ENCODE peak calls at places on chromosomes 13 and 19, in five cellular contexts. One of them, this sample, is unnamed.
A peak's percentile ranks its signal among the peaks of the same experiment; 100 is the strongest.

GRCh38 chr19:10270180-10270615 is 722 bp upstream of the ICAM1 start:
- DNase-seq in stimulated activated CD8-positive, alpha-beta memory T cell treated with anti-CD3 and anti-CD28 coated beads, Interleukin-7, amount 100 ng/mL, for 1 hour: no peak
- DNase-seq in NCI-H510A: no peak
- DNase-seq in GOT3: no peak
- DNase-seq in activated T-helper 1 cell treated with anti-CD3 and anti-CD28 coated beads, Interleukin-12 subunit alpha, Interleukin-12 subunit beta, Interleukin-2, Interleukin-4 antibody, amounts not matched to agents 30 ng/mL and 10 ng/mL and 1 ng/mL, durations not matched to agents 14 hours and 24 hours and 36 hours: peak; percentile 80
- DNase-seq in this sample: no peak

GRCh38 chr19:42563352-42564210 is 31.1 kb downstream of the CEACAM8 start:
- DNase-seq in activated T-helper 1 cell treated with anti-CD3 and anti-CD28 coated beads, Interleukin-12 subunit alpha, Interleukin-12 subunit beta, Interleukin-2, Interleukin-4 antibody, amounts not matched to agents 30 ng/mL and 10 ng/mL and 1 ng/mL, durations not matched to agents 14 hours and 24 hours and 36 hours: no peak
- DNase-seq in stimulated activated CD8-positive, alpha-beta memory T cell treated with anti-CD3 and anti-CD28 coated beads, Interleukin-7, amount 100 ng/mL, for 1 hour: no peak
- DNase-seq in NCI-H510A: no peak
- DNase-seq in GOT3: no peak
- DNase-seq in this sample: no peak

GRCh38 chr19:2034729-2035589 is 16.1 kb downstream of the MKNK2 start:
- DNase-seq in stimulated activated CD8-positive, alpha-beta memory T cell treated with anti-CD3 and anti-CD28 coated beads, Interleukin-7, amount 100 ng/mL, for 1 hour: no peak
- DNase-seq in activated T-helper 1 cell treated with anti-CD3 and anti-CD28 coated beads, Interleukin-12 subunit alpha, Interleukin-12 subunit beta, Interleukin-2, Interleukin-4 antibody, amounts not matched to agents 30 ng/mL and 10 ng/mL and 1 ng/mL, durations not matched to agents 14 hours and 24 hours and 36 hours: peak; percentile 56
- DNase-seq in NCI-H510A: no peak
- DNase-seq in GOT3: no peak
- DNase-seq in this sample: no peak

GRCh38 chr19:9362905-9363304 is at the start of gene ZNF177:
- DNase-seq in activated T-helper 1 cell treated with anti-CD3 and anti-CD28 coated beads, Interleukin-12 subunit alpha, Interleukin-12 subunit beta, Interleukin-2, Interleukin-4 antibody, amounts not matched to agents 30 ng/mL and 10 ng/mL and 1 ng/mL, durations not matched to agents 14 hours and 24 hours and 36 hours: no peak
- DNase-seq in GOT3: no peak
- DNase-seq in NCI-H510A: no peak
- DNase-seq in stimulated activated CD8-positive, alpha-beta memory T cell treated with anti-CD3 and anti-CD28 coated beads, Interleukin-7, amount 100 ng/mL, for 1 hour: no peak
- DNase-seq in this sample: no peak

GRCh38 chr13:101698400-101698799 is 245.9 kb downstream of the ITGBL1 start:
- DNase-seq in stimulated activated CD8-positive, alpha-beta memory T cell treated with anti-CD3 and anti-CD28 coated beads, Interleukin-7, amount 100 ng/mL, for 1 hour: no peak
- DNase-seq in activated T-helper 1 cell treated with anti-CD3 and anti-CD28 coated beads, Interleukin-12 subunit alpha, Interleukin-12 subunit beta, Interleukin-2, Interleukin-4 antibody, amounts not matched to agents 30 ng/mL and 10 ng/mL and 1 ng/mL, durations not matched to agents 14 hours and 24 hours and 36 hours: no peak
- DNase-seq in NCI-H510A: no peak
- DNase-seq in GOT3: no peak
- DNase-seq in this sample: no peak

GRCh38 chr13:41516166-41516565 is 58.8 kb downstream of the RGCC start:
- DNase-seq in GOT3: no peak
- DNase-seq in activated T-helper 1 cell treated with anti-CD3 and anti-CD28 coated beads, Interleukin-12 subunit alpha, Interleukin-12 subunit beta, Interleukin-2, Interleukin-4 antibody, amounts not matched to agents 30 ng/mL and 10 ng/mL and 1 ng/mL, durations not matched to agents 14 hours and 24 hours and 36 hours: no peak
- DNase-seq in stimulated activated CD8-positive, alpha-beta memory T cell treated with anti-CD3 and anti-CD28 coated beads, Interleukin-7, amount 100 ng/mL, for 1 hour: no peak
- DNase-seq in NCI-H510A: no peak
- DNase-seq in this sample: no peak

GRCh38 chr19:3054265-3054971 is 7.9 kb downstream of the TLE5 start:
- DNase-seq in activated T-helper 1 cell treated with anti-CD3 and anti-CD28 coated beads, Interleukin-12 subunit alpha, Interleukin-12 subunit beta, Interleukin-2, Interleukin-4 antibody, amounts not matched to agents 30 ng/mL and 10 ng/mL and 1 ng/mL, durations not matched to agents 14 hours and 24 hours and 36 hours: no peak
- DNase-seq in GOT3: no peak
- DNase-seq in NCI-H510A: no peak
- DNase-seq in stimulated activated CD8-positive, alpha-beta memory T cell treated with anti-CD3 and anti-CD28 coated beads, Interleukin-7, amount 100 ng/mL, for 1 hour: no peak
- DNase-seq in this sample: no peak

GRCh38 chr19:6963937-6964336 is 57.3 kb downstream of the MBD3L2B start:
- DNase-seq in NCI-H510A: no peak
- DNase-seq in GOT3: no peak
- DNase-seq in stimulated activated CD8-positive, alpha-beta memory T cell treated with anti-CD3 and anti-CD28 coated beads, Interleukin-7, amount 100 ng/mL, for 1 hour: peak; percentile 13
- DNase-seq in activated T-helper 1 cell treated with anti-CD3 and anti-CD28 coated beads, Interleukin-12 subunit alpha, Interleukin-12 subunit beta, Interleukin-2, Interleukin-4 antibody, amounts not matched to agents 30 ng/mL and 10 ng/mL and 1 ng/mL, durations not matched to agents 14 hours and 24 hours and 36 hours: peak; percentile 6
- DNase-seq in this sample: no peak

GRCh38 chr13:48738261-48738755 is 84.6 kb downstream of the CYSLTR2 start:
- DNase-seq in activated T-helper 1 cell treated with anti-CD3 and anti-CD28 coated beads, Interleukin-12 subunit alpha, Interleukin-12 subunit beta, Interleukin-2, Interleukin-4 antibody, amounts not matched to agents 30 ng/mL and 10 ng/mL and 1 ng/mL, durations not matched to agents 14 hours and 24 hours and 36 hours: no peak
- DNase-seq in NCI-H510A: no peak
- DNase-seq in GOT3: no peak
- DNase-seq in stimulated activated CD8-positive, alpha-beta memory T cell treated with anti-CD3 and anti-CD28 coated beads, Interleukin-7, amount 100 ng/mL, for 1 hour: no peak
- DNase-seq in this sample: no peak

GRCh38 chr19:37594982-37595382 is 306 bp downstream of the ZNF540 start:
- DNase-seq in NCI-H510A: no peak
- DNase-seq in activated T-helper 1 cell treated with anti-CD3 and anti-CD28 coated beads, Interleukin-12 subunit alpha, Interleukin-12 subunit beta, Interleukin-2, Interleukin-4 antibody, amounts not matched to agents 30 ng/mL and 10 ng/mL and 1 ng/mL, durations not matched to agents 14 hours and 24 hours and 36 hours: peak; percentile 35
- DNase-seq in GOT3: no peak
- DNase-seq in stimulated activated CD8-positive, alpha-beta memory T cell treated with anti-CD3 and anti-CD28 coated beads, Interleukin-7, amount 100 ng/mL, for 1 hour: peak; percentile 31
- DNase-seq in this sample: peak; percentile 69

GRCh38 chr13:27304099-27304498 is 33.5 kb downstream of the RASL11A start:
- DNase-seq in NCI-H510A: no peak
- DNase-seq in activated T-helper 1 cell treated with anti-CD3 and anti-CD28 coated beads, Interleukin-12 subunit alpha, Interleukin-12 subunit beta, Interleukin-2, Interleukin-4 antibody, amounts not matched to agents 30 ng/mL and 10 ng/mL and 1 ng/mL, durations not matched to agents 14 hours and 24 hours and 36 hours: no peak
- DNase-seq in stimulated activated CD8-positive, alpha-beta memory T cell treated with anti-CD3 and anti-CD28 coated beads, Interleukin-7, amount 100 ng/mL, for 1 hour: no peak
- DNase-seq in GOT3: no peak
- DNase-seq in this sample: no peak

GRCh38 chr19:56170261-56170660 is 5.5 kb upstream of the GALP start:
- DNase-seq in activated T-helper 1 cell treated with anti-CD3 and anti-CD28 coated beads, Interleukin-12 subunit alpha, Interleukin-12 subunit beta, Interleukin-2, Interleukin-4 antibody, amounts not matched to agents 30 ng/mL and 10 ng/mL and 1 ng/mL, durations not matched to agents 14 hours and 24 hours and 36 hours: no peak
- DNase-seq in NCI-H510A: peak; percentile 66
- DNase-seq in GOT3: no peak
- DNase-seq in stimulated activated CD8-positive, alpha-beta memory T cell treated with anti-CD3 and anti-CD28 coated beads, Interleukin-7, amount 100 ng/mL, for 1 hour: no peak
- DNase-seq in this sample: no peak

GRCh38 chr19:30799854-30800755 is 427.9 kb downstream of the ZNF536 start:
- DNase-seq in stimulated activated CD8-positive, alpha-beta memory T cell treated with anti-CD3 and anti-CD28 coated beads, Interleukin-7, amount 100 ng/mL, for 1 hour: no peak
- DNase-seq in activated T-helper 1 cell treated with anti-CD3 and anti-CD28 coated beads, Interleukin-12 subunit alpha, Interleukin-12 subunit beta, Interleukin-2, Interleukin-4 antibody, amounts not matched to agents 30 ng/mL and 10 ng/mL and 1 ng/mL, durations not matched to agents 14 hours and 24 hours and 36 hours: peak; percentile 4
- DNase-seq in GOT3: no peak
- DNase-seq in NCI-H510A: no peak
- DNase-seq in this sample: no peak

GRCh38 chr13:102779426-102780159 is 6.0 kb upstream of the TEX30 start:
- DNase-seq in NCI-H510A: no peak
- DNase-seq in stimulated activated CD8-positive, alpha-beta memory T cell treated with anti-CD3 and anti-CD28 coated beads, Interleukin-7, amount 100 ng/mL, for 1 hour: no peak
- DNase-seq in activated T-helper 1 cell treated with anti-CD3 and anti-CD28 coated beads, Interleukin-12 subunit alpha, Interleukin-12 subunit beta, Interleukin-2, Interleukin-4 antibody, amounts not matched to agents 30 ng/mL and 10 ng/mL and 1 ng/mL, durations not matched to agents 14 hours and 24 hours and 36 hours: peak; percentile 37
- DNase-seq in GOT3: no peak
- DNase-seq in this sample: no peak

GRCh38 chr19:5188548-5189317 is 151.9 kb downstream of the PTPRS start:
- DNase-seq in NCI-H510A: no peak
- DNase-seq in stimulated activated CD8-positive, alpha-beta memory T cell treated with anti-CD3 and anti-CD28 coated beads, Interleukin-7, amount 100 ng/mL, for 1 hour: no peak
- DNase-seq in activated T-helper 1 cell treated with anti-CD3 and anti-CD28 coated beads, Interleukin-12 subunit alpha, Interleukin-12 subunit beta, Interleukin-2, Interleukin-4 antibody, amounts not matched to agents 30 ng/mL and 10 ng/mL and 1 ng/mL, durations not matched to agents 14 hours and 24 hours and 36 hours: no peak
- DNase-seq in GOT3: no peak
- DNase-seq in this sample: no peak

GRCh38 chr13:26247011-26247410 is 6.9 kb upstream of the CDK8 start:
- DNase-seq in NCI-H510A: no peak
- DNase-seq in activated T-helper 1 cell treated with anti-CD3 and anti-CD28 coated beads, Interleukin-12 subunit alpha, Interleukin-12 subunit beta, Interleukin-2, Interleukin-4 antibody, amounts not matched to agents 30 ng/mL and 10 ng/mL and 1 ng/mL, durations not matched to agents 14 hours and 24 hours and 36 hours: no peak
- DNase-seq in stimulated activated CD8-positive, alpha-beta memory T cell treated with anti-CD3 and anti-CD28 coated beads, Interleukin-7, amount 100 ng/mL, for 1 hour: no peak
- DNase-seq in GOT3: no peak
- DNase-seq in this sample: no peak

GRCh38 chr13:93286047-93286446 is 59.4 kb downstream of the GPC6 start:
- DNase-seq in GOT3: no peak
- DNase-seq in activated T-helper 1 cell treated with anti-CD3 and anti-CD28 coated beads, Interleukin-12 subunit alpha, Interleukin-12 subunit beta, Interleukin-2, Interleukin-4 antibody, amounts not matched to agents 30 ng/mL and 10 ng/mL and 1 ng/mL, durations not matched to agents 14 hours and 24 hours and 36 hours: no peak
- DNase-seq in NCI-H510A: no peak
- DNase-seq in stimulated activated CD8-positive, alpha-beta memory T cell treated with anti-CD3 and anti-CD28 coated beads, Interleukin-7, amount 100 ng/mL, for 1 hour: no peak
- DNase-seq in this sample: no peak

GRCh38 chr13:37488682-37489081 is 109.9 kb downstream of the POSTN start:
- DNase-seq in stimulated activated CD8-positive, alpha-beta memory T cell treated with anti-CD3 and anti-CD28 coated beads, Interleukin-7, amount 100 ng/mL, for 1 hour: no peak
- DNase-seq in NCI-H510A: no peak
- DNase-seq in activated T-helper 1 cell treated with anti-CD3 and anti-CD28 coated beads, Interleukin-12 subunit alpha, Interleukin-12 subunit beta, Interleukin-2, Interleukin-4 antibody, amounts not matched to agents 30 ng/mL and 10 ng/mL and 1 ng/mL, durations not matched to agents 14 hours and 24 hours and 36 hours: no peak
- DNase-seq in GOT3: no peak
- DNase-seq in this sample: no peak

GRCh38 chr19:45515807-45516401 is 8.6 kb downstream of the VASP start:
- DNase-seq in GOT3: no peak
- DNase-seq in stimulated activated CD8-positive, alpha-beta memory T cell treated with anti-CD3 and anti-CD28 coated beads, Interleukin-7, amount 100 ng/mL, for 1 hour: no peak
- DNase-seq in NCI-H510A: no peak
- DNase-seq in activated T-helper 1 cell treated with anti-CD3 and anti-CD28 coated beads, Interleukin-12 subunit alpha, Interleukin-12 subunit beta, Interleukin-2, Interleukin-4 antibody, amounts not matched to agents 30 ng/mL and 10 ng/mL and 1 ng/mL, durations not matched to agents 14 hours and 24 hours and 36 hours: no peak
- DNase-seq in this sample: no peak

GRCh38 chr13:98317573-98318171 is 140.6 kb upstream of the RNF113B start:
- DNase-seq in NCI-H510A: no peak
- DNase-seq in stimulated activated CD8-positive, alpha-beta memory T cell treated with anti-CD3 and anti-CD28 coated beads, Interleukin-7, amount 100 ng/mL, for 1 hour: no peak
- DNase-seq in GOT3: no peak
- DNase-seq in activated T-helper 1 cell treated with anti-CD3 and anti-CD28 coated beads, Interleukin-12 subunit alpha, Interleukin-12 subunit beta, Interleukin-2, Interleukin-4 antibody, amounts not matched to agents 30 ng/mL and 10 ng/mL and 1 ng/mL, durations not matched to agents 14 hours and 24 hours and 36 hours: no peak
- DNase-seq in this sample: no peak

GRCh38 chr13:38697197-38697596 is 10.3 kb downstream of the FREM2 start:
- DNase-seq in stimulated activated CD8-positive, alpha-beta memory T cell treated with anti-CD3 and anti-CD28 coated beads, Interleukin-7, amount 100 ng/mL, for 1 hour: no peak
- DNase-seq in activated T-helper 1 cell treated with anti-CD3 and anti-CD28 coated beads, Interleukin-12 subunit alpha, Interleukin-12 subunit beta, Interleukin-2, Interleukin-4 antibody, amounts not matched to agents 30 ng/mL and 10 ng/mL and 1 ng/mL, durations not matched to agents 14 hours and 24 hours and 36 hours: no peak
- DNase-seq in NCI-H510A: no peak
- DNase-seq in GOT3: no peak
- DNase-seq in this sample: no peak

GRCh38 chr19:50479761-50480251 is 3.2 kb upstream of the GARIN5A start:
- DNase-seq in stimulated activated CD8-positive, alpha-beta memory T cell treated with anti-CD3 and anti-CD28 coated beads, Interleukin-7, amount 100 ng/mL, for 1 hour: no peak
- DNase-seq in NCI-H510A: no peak
- DNase-seq in activated T-helper 1 cell treated with anti-CD3 and anti-CD28 coated beads, Interleukin-12 subunit alpha, Interleukin-12 subunit beta, Interleukin-2, Interleukin-4 antibody, amounts not matched to agents 30 ng/mL and 10 ng/mL and 1 ng/mL, durations not matched to agents 14 hours and 24 hours and 36 hours: no peak
- DNase-seq in GOT3: no peak
- DNase-seq in this sample: no peak

GRCh38 chr13:95536629-95537241 is 15.8 kb upstream of the CLDN10 start:
- DNase-seq in GOT3: no peak
- DNase-seq in NCI-H510A: no peak
- DNase-seq in stimulated activated CD8-positive, alpha-beta memory T cell treated with anti-CD3 and anti-CD28 coated beads, Interleukin-7, amount 100 ng/mL, for 1 hour: no peak
- DNase-seq in activated T-helper 1 cell treated with anti-CD3 and anti-CD28 coated beads, Interleukin-12 subunit alpha, Interleukin-12 subunit beta, Interleukin-2, Interleukin-4 antibody, amounts not matched to agents 30 ng/mL and 10 ng/mL and 1 ng/mL, durations not matched to agents 14 hours and 24 hours and 36 hours: no peak
- DNase-seq in this sample: no peak

This sample was measured in breast epithelium.